ENCODE peak calls at places on chromosome 7, in four cellular contexts. T is brain microvascular endothelial cell, S is Peyer's patch, V is uterus. O is an unnamed sample. For H3K27me3, the result is how much of the 10 kb centered on the place peaks cover.

GRCh38 chr7:15280078-15280734 is 281.6 kb downstream of the AGMO start:
- DNase-seq in T (no peak), V (no peak), S (no peak), O (no peak)

GRCh38 chr7:30652132-30652531 is 30.1 kb downstream of the CRHR2 start:
- DNase-seq in V (no peak), T (no peak), S (no peak), O (no peak)

GRCh38 chr7:371119-371778 is 81.3 kb downstream of the FOXL3 start:
- DNase-seq in T (no peak), S (peak), V (no peak), O (no peak)

GRCh38 chr7:125059861-125060456 is 130.3 kb upstream of the POT1 start:
- DNase-seq in V (no peak), T (no peak), S (no peak), O (no peak)

GRCh38 chr7:66913118-66914049 is 7.6 kb upstream of the TMEM248 start:
- DNase-seq in S (no peak), T (no peak), V (no peak), O (no peak)

GRCh38 chr7:7354674-7355073 is 172.3 kb downstream of the C1GALT1 start:
- DNase-seq in V (no peak), T (no peak), S (no peak), O (no peak)

GRCh38 chr7:80950550-80950967 is 31.7 kb upstream of the SEMA3C start:
- DNase-seq in T (no peak), V (no peak), S (no peak), O (no peak)

GRCh38 chr7:92835140-92835850 is 1.1 kb downstream of the CDK6 start:
- DNase-seq in V (peak), T (peak), S (peak), O (peak)

GRCh38 chr7:69826283-69826682 is 228.0 kb downstream of the AUTS2 start:
- DNase-seq in S (no peak), T (no peak), V (no peak), O (no peak)

GRCh38 chr7:146146866-146147265 is 30.3 kb downstream of the CNTNAP2 start:
- DNase-seq in V (no peak), T (peak), S (no peak), O (no peak)

GRCh38 chr7:12456506-12456905 is 52.8 kb upstream of the VWDE start:
- DNase-seq in S (no peak), V (no peak), T (no peak), O (no peak)

GRCh38 chr7:29815181-29816105 is 9.1 kb downstream of the WIPF3 start:
- DNase-seq in V (no peak), T (no peak), S (no peak), O (no peak)

GRCh38 chr7:139505563-139505962 is 17.9 kb upstream of the CLEC2L start:
- DNase-seq in V (no peak), S (no peak), T (no peak), O (no peak)

GRCh38 chr7:101890666-101891065 is 73.2 kb downstream of the CUX1 start:
- DNase-seq in T (no peak), V (no peak), S (no peak), O (no peak)

GRCh38 chr7:83921798-83922607 is 272.6 kb downstream of the SEMA3A start:
- DNase-seq in V (no peak), S (no peak), T (peak), O (no peak)

GRCh38 chr7:105829681-105830322 is 46.6 kb downstream of the ATXN7L1 start:
- DNase-seq in T (no peak), V (no peak), S (no peak), O (no peak)

GRCh38 chr7:84829719-84830118 is 357.1 kb downstream of the SEMA3D start:
- DNase-seq in T (no peak), S (no peak), V (no peak), O (no peak)

GRCh38 chr7:128941323-128941890 is 3.7 kb downstream of the IRF5 start:
- DNase-seq in S (no peak), T (no peak), V (no peak), O (no peak)

GRCh38 chr7:41476117-41476803 is 226.6 kb downstream of the INHBA start:
- DNase-seq in V (no peak), T (no peak), S (no peak), O (no peak)

GRCh38 chr7:116180302-116180701 is 30.0 kb upstream of the TES start:
- DNase-seq in S (no peak), V (no peak), T (peak), O (peak)

DNA sequence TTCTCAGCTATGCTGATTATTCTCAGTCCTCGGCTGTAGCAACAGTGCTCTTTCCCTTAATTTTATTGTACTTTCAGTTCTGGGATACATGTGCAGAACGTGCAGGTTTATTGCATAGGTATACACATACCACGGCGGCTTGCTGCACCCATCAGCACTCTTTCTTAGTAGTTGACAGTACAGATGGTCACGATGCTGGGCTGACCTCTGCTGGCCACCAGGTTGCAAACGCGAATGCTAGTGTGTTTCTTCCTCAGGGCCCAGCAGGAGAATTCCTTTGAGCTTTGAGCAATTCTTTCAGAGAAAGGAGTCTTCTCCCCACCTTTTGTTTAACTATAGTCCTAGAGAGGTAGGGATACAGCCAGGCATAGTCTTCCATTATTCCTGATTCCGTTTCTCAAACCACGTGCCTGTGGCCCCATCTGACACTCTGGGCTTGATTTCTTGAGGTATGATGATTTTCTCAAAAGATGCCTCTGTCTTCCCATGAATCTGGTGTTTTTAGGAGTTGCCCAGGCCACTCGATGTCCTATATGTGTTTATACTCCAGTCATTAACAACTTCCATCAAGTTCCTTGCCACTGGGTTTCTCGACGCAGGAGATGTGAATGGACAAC is 48.9 kb upstream of the CDC14C start:
- DNase-seq in S (no peak), T (peak), V (no peak), O (peak)
- TF ChIP-seq CTCF in S (peak), T (peak), V (no peak), O (peak)

DNA sequence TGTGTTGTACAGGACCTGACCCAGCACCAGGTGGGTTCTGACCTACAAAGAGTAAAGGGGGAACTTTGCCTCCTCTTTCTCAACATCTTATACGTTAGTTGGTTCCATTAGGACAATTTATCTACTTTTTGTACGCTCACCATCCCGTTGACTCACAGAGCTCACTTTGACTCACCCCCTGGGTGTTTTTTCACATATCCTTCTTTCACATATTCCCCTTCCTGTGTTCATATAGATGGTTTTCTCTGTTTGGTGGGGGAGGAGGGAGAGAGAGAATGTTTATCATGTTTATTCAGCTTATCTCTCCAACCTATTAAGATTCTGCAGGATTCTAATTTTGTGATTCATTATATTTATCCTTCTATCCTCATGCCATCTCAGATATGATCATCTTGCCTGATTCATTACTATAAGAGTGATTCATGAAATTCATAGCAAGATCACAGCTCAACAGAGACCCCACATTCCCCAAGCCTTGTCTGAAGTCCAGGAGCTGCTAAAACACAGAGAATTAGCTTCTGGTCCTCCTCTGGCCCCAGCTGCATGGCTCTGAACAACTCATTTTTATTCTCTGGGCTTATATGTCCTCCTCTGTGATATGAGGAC is 37.2 kb downstream of the PRSS2 start:
- DNase-seq in S (no peak), V (no peak), T (peak), O (no peak)
- H3K27me3 ChIP-seq in S (under half), V (under half), T (under half), O (under half)

DNA sequence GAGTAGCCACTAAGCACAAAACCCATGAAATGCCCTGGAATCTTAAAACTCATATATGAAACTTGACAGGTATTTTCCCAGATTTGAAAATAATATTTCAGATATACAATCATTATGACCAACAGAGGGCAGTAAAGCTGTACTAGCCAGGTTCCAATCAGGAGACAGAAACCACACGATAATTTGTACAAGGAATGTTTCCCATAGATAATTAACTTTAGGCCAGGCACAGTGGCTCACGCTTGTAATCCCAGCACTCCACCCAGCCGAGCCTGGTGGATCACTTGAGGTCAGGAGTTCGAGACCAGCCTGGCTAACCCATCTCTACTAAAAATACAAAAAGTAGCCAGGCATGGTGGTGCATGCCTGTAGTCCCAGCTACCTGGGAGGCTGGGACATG is 31.0 kb upstream of the NUB1 start:
- DNase-seq in S (no peak), T (no peak), V (no peak), O (no peak)
- TF ChIP-seq CTCF in S (peak), T (peak), V (no peak), O (peak)

GRCh38 chr7:72109566-72109965 is 302.6 kb downstream of the CALN1 start:
- DNase-seq in T (no peak), V (no peak), S (no peak), O (no peak)

GRCh38 chr7:72112992-72113391 is 299.1 kb downstream of the CALN1 start:
- DNase-seq in T (no peak), V (no peak), S (no peak), O (no peak)

GRCh38 chr7:72118366-72118765 is 293.8 kb downstream of the CALN1 start:
- DNase-seq in V (no peak), T (no peak), S (no peak), O (no peak)

GRCh38 chr7:72114129-72114528 is 298.0 kb downstream of the CALN1 start:
- DNase-seq in S (no peak), T (no peak), V (no peak), O (no peak)

GRCh38 chr7:72112530-72112929 is 299.6 kb downstream of the CALN1 start:
- DNase-seq in S (no peak), T (no peak), V (no peak), O (no peak)
- H3K27me3 ChIP-seq in S (under half), T (under half), V (under half), O (under half)

GRCh38 chr7:155027879-155028278 is 25.0 kb upstream of the PAXIP1 start:
- DNase-seq in S (no peak), V (no peak), T (no peak), O (no peak)

GRCh38 chr7:155038335-155038734 is 31.8 kb upstream of the HTR5A start:
- DNase-seq in V (no peak), S (no peak), T (no peak), O (no peak)

DNA sequence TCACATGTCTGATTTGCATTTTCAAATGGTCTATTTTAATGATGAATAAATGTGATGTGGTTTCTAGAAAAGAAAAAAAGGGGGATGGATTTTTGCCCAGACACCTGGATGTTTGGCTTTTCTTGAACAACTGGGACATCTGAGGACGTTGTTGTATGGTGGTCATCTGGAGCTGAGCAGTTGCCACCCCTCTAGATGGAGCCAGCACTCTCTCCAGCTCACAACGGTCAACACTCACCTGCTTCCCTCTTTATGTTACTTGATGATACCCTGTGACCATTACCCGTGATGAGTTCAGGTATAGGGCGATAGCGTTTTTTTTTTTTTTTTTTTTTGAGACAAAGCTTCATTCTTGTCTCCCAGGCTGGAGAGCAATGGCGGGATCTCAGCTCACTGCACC is 30.1 kb upstream of the PAXIP1 start:
- DNase-seq in T (no peak), S (no peak), V (no peak), O (no peak)
- TF ChIP-seq CTCF in T (no peak), S (no peak), V (no peak), O (no peak)

GRCh38 chr7:27088002-27088931 is 7.5 kb downstream of the HOXA1 start:
- DNase-seq in S (no peak), V (no peak), T (no peak), O (no peak)
- H3K27me3 ChIP-seq in S (under half), V (under half), T (half or more), O (half or more)